ENCODE peak calls at places on chromosomes 2 and 18, in nine cellular contexts. P is HT1080; R is EL; L is activated naive CD8-positive, alpha-beta T cell treated with anti-CD3 and anti-CD28 coated beads, Interleukin-2, amount 50 U/mL, for 24 hours; J is germinal center; K is SJSA1; F is COR-L47; H is caudate nucleus; O is activated CD4-positive, alpha-beta T cell treated with anti-CD3 and anti-CD28 coated beads for 1 hour. Z is an unnamed sample.

GRCh38 chr18:67281746-67282145 is 234.8 kb downstream of the DSEL start:
- DNase-seq in P (no peak), R (no peak), L (no peak), J (no peak), K (no peak), F (peak), H (no peak), O (no peak), Z (no peak)

GRCh38 chr18:22731398-22731797 is 201.7 kb upstream of the RBBP8 start:
- DNase-seq in P (peak), R (no peak), L (no peak), J (no peak), K (no peak), F (no peak), H (no peak), O (no peak), Z (no peak)

GRCh38 chr2:176445831-176446433 is 176.7 kb downstream of the MTX2 start:
- DNase-seq in P (peak), R (peak), L (no peak), J (no peak), K (peak), F (no peak), H (no peak), O (no peak), Z (no peak)

GRCh38 chr2:241659150-241659739 is 21.8 kb downstream of the ATG4B start:
- DNase-seq in P (no peak), R (peak), L (peak), J (no peak), K (peak), F (no peak), H (peak), O (no peak), Z (no peak)

GRCh38 chr2:229777716-229778115 is 63.4 kb upstream of the DNER start:
- DNase-seq in P (no peak), R (no peak), L (no peak), J (no peak), K (no peak), F (no peak), H (no peak), O (no peak), Z (no peak)

GRCh38 chr2:196170681-196171247 is 614 bp downstream of the STK17B start:
- DNase-seq in P (no peak), R (peak), L (no peak), J (no peak), K (peak), F (no peak), H (no peak), O (no peak), Z (no peak)

GRCh38 chr18:49029628-49030027 is 78.9 kb upstream of the SMAD7 start:
- DNase-seq in P (no peak), R (no peak), L (no peak), J (no peak), K (no peak), F (no peak), H (no peak), O (no peak), Z (no peak)

GRCh38 chr2:241943209-241943850 is 73.8 kb downstream of the RTP5 start:
- DNase-seq in P (no peak), R (no peak), L (no peak), J (no peak), K (no peak), F (no peak), H (no peak), O (no peak), Z (no peak)

GRCh38 chr18:3529597-3529996 is 79.6 kb downstream of the TGIF1 start:
- DNase-seq in P (no peak), R (no peak), L (no peak), J (no peak), K (no peak), F (no peak), H (no peak), O (no peak), Z (no peak)

GRCh38 chr2:95552911-95553310 is 38.9 kb upstream of the TRIM43 start:
- DNase-seq in P (no peak), R (peak), L (no peak), J (no peak), K (no peak), F (no peak), H (no peak), O (no peak), Z (no peak)

GRCh38 chr2:102615620-102616436 is 3.5 kb upstream of the SLC9A2 start:
- DNase-seq in P (peak), R (peak), L (peak), J (peak), K (peak), F (peak), H (no peak), O (no peak), Z (peak)

Z was measured in pulmonary artery endothelial cell.